ENCODE peak calls at places on chromosomes 13 and 19, in four cellular contexts. One of them, this sample, is unnamed.

GRCh38 chr13:113840541-113841354 is 23.1 kb downstream of the GAS6 start:
- DNase-seq in GM13977: no peak
- DNase-seq in AG09319: no peak
- DNase-seq in NCI-H1694: no peak
- DNase-seq in this sample: no peak

GRCh38 chr19:3554254-3555083 is 2.9 kb downstream of the MFSD12 start:
- DNase-seq in GM13977: no peak
- DNase-seq in AG09319: no peak
- DNase-seq in NCI-H1694: no peak
- DNase-seq in this sample: no peak

GRCh38 chr19:12924621-12925310 is 5.7 kb upstream of the SYCE2 start:
- DNase-seq in GM13977: no peak
- DNase-seq in AG09319: no peak
- DNase-seq in NCI-H1694: no peak
- DNase-seq in this sample: no peak

GRCh38 chr13:40422588-40423235 is 243.7 kb downstream of the FOXO1 start:
- DNase-seq in GM13977: no peak
- DNase-seq in AG09319: no peak
- DNase-seq in NCI-H1694: no peak
- DNase-seq in this sample: no peak

GRCh38 chr19:28609091-28609755 is 603.7 kb downstream of the UQCRFS1 start:
- DNase-seq in GM13977: no peak
- DNase-seq in AG09319: no peak
- DNase-seq in NCI-H1694: no peak
- DNase-seq in this sample: no peak

GRCh38 chr13:45393941-45394570 is 24.1 kb downstream of the SLC25A30 start:
- DNase-seq in GM13977: peak; percentile 68
- DNase-seq in AG09319: no peak
- DNase-seq in NCI-H1694: peak; percentile 15
- DNase-seq in this sample: peak; percentile 2

GRCh38 chr13:61255035-61255796 is 160.4 kb downstream of the PCDH20 start:
- DNase-seq in GM13977: no peak
- DNase-seq in AG09319: no peak
- DNase-seq in NCI-H1694: no peak
- DNase-seq in this sample: no peak

GRCh38 chr13:107117327-107118012 is 549.5 kb upstream of the ARGLU1 start:
- DNase-seq in GM13977: no peak
- DNase-seq in AG09319: no peak
- DNase-seq in NCI-H1694: no peak
- DNase-seq in this sample: no peak

GRCh38 chr13:44388427-44388826 is 14.8 kb downstream of the SERP2 start:
- DNase-seq in GM13977: no peak
- DNase-seq in AG09319: no peak
- DNase-seq in NCI-H1694: no peak
- DNase-seq in this sample: no peak

GRCh38 chr13:29676941-29677452 is 81.5 kb upstream of the SLC7A1 start:
- DNase-seq in GM13977: no peak
- DNase-seq in AG09319: no peak
- DNase-seq in NCI-H1694: no peak
- DNase-seq in this sample: no peak

GRCh38 chr13:34777914-34778303 is 164.2 kb upstream of the NBEA start:
- DNase-seq in GM13977: no peak
- DNase-seq in AG09319: no peak
- DNase-seq in NCI-H1694: no peak
- DNase-seq in this sample: no peak

GRCh38 chr13:74015137-74015536 is 119.1 kb downstream of the KLF12 start:
- DNase-seq in GM13977: no peak
- DNase-seq in AG09319: no peak
- DNase-seq in NCI-H1694: no peak
- DNase-seq in this sample: no peak

GRCh38 chr19:33055718-33056117 is 9.0 kb downstream of the RHPN2 start:
- DNase-seq in GM13977: no peak
- DNase-seq in AG09319: no peak
- DNase-seq in NCI-H1694: no peak
- DNase-seq in this sample: no peak

GRCh38 chr13:98775844-98776598 is 23.5 kb upstream of the SLC15A1 start:
- DNase-seq in GM13977: no peak
- DNase-seq in AG09319: no peak
- DNase-seq in NCI-H1694: no peak
- DNase-seq in this sample: no peak

GRCh38 chr19:18899624-18900560 is 3.9 kb upstream of the CERS1 start:
- DNase-seq in GM13977: no peak
- DNase-seq in AG09319: no peak
- DNase-seq in NCI-H1694: no peak
- DNase-seq in this sample: no peak

GRCh38 chr19:30103981-30104380 is 161.9 kb downstream of the URI1 start:
- DNase-seq in GM13977: no peak
- DNase-seq in AG09319: no peak
- DNase-seq in NCI-H1694: no peak
- DNase-seq in this sample: no peak

GRCh38 chr13:87999791-88000190 is 328.6 kb downstream of the SLITRK5 start:
- DNase-seq in GM13977: no peak
- DNase-seq in AG09319: no peak
- DNase-seq in NCI-H1694: no peak
- DNase-seq in this sample: no peak

GRCh38 chr13:110431851-110432294 is 124.8 kb downstream of the COL4A2 start:
- DNase-seq in GM13977: no peak
- DNase-seq in AG09319: no peak
- DNase-seq in NCI-H1694: no peak
- DNase-seq in this sample: no peak

GRCh38 chr19:7533281-7533819 is 2.2 kb upstream of the PNPLA6 start:
- DNase-seq in GM13977: no peak
- DNase-seq in AG09319: peak; percentile 41
- DNase-seq in NCI-H1694: no peak
- DNase-seq in this sample: no peak

GRCh38 chr13:27354379-27354778 is 70.0 kb upstream of the GTF3A start:
- DNase-seq in GM13977: no peak
- DNase-seq in AG09319: peak; percentile 44
- DNase-seq in NCI-H1694: peak; percentile 89
- DNase-seq in this sample: peak; percentile 23

GRCh38 chr19:3250675-3251074 is 26.2 kb downstream of the CELF5 start:
- DNase-seq in GM13977: peak; percentile 67
- DNase-seq in AG09319: no peak
- DNase-seq in NCI-H1694: peak; percentile 14
- DNase-seq in this sample: no peak

GRCh38 chr13:86907116-86907515 is 764.1 kb upstream of the SLITRK5 start:
- DNase-seq in GM13977: no peak
- DNase-seq in AG09319: no peak
- DNase-seq in NCI-H1694: no peak
- DNase-seq in this sample: no peak

GRCh38 chr19:35153701-35154534 is 617 bp upstream of the FXYD5 start:
- DNase-seq in GM13977: peak; percentile 79
- DNase-seq in AG09319: no peak
- DNase-seq in NCI-H1694: no peak
- DNase-seq in this sample: no peak

This sample was measured in DMS 273 treated with DMSO at 0.1 percent for 48 hours.